ENCODE peak calls at places on chromosomes 5 and 9, in ten cellular contexts. U is HuH-7.5; O is endothelial cell; N is aorta; F is HS-5; D is C1 segment of cervical spinal cord; C is foreskin fibroblast; G is ELR; Y is sciatic nerve; B is activated naive CD8-positive, alpha-beta T cell treated with anti-CD3 and anti-CD28 coated beads, Interleukin-2, amount 50 U/mL, for 24 hours. Z is an unnamed sample.

GRCh38 chr9:130471411-130472183 is 26.8 kb downstream of the ASS1 start:
- DNase-seq in U (no peak), O (no peak), N (no peak), F (no peak), D (no peak), C (no peak), G (no peak), Y (no peak), B (no peak), Z (no peak)

GRCh38 chr9:131020388-131020787 is 11.4 kb downstream of the LAMC3 start:
- DNase-seq in U (no peak), O (no peak), N (no peak), F (peak), D (no peak), C (peak), G (peak), Y (no peak), B (no peak), Z (no peak)

GRCh38 chr5:32317056-32317455 is 4.3 kb upstream of the MTMR12 start:
- DNase-seq in U (no peak), O (no peak), N (no peak), F (no peak), D (no peak), C (no peak), G (no peak), Y (no peak), B (no peak), Z (no peak)

GRCh38 chr5:31465282-31465681 is 66.6 kb downstream of the DROSHA start:
- DNase-seq in U (no peak), O (no peak), N (no peak), F (no peak), D (no peak), C (no peak), G (no peak), Y (no peak), B (no peak), Z (no peak)

GRCh38 chr9:136014147-136014927 is 53.2 kb upstream of the UBAC1 start:
- DNase-seq in U (peak), O (no peak), N (peak), F (no peak), D (no peak), C (no peak), G (no peak), Y (peak), B (no peak), Z (peak)

GRCh38 chr5:148730272-148730954 is 76.1 kb upstream of the HTR4 start:
- DNase-seq in U (no peak), O (no peak), N (no peak), F (peak), D (no peak), C (peak), G (peak), Y (no peak), B (no peak), Z (no peak)

GRCh38 chr5:73354406-73354805 is 94.2 kb downstream of the FOXD1 start:
- DNase-seq in U (no peak), O (no peak), N (no peak), F (no peak), D (no peak), C (peak), G (no peak), Y (no peak), B (no peak), Z (no peak)

GRCh38 chr9:90132866-90133265 is 509.8 kb downstream of the DIRAS2 start:
- DNase-seq in U (no peak), O (no peak), N (no peak), F (no peak), D (no peak), C (no peak), G (no peak), Y (no peak), B (no peak), Z (no peak)

GRCh38 chr9:111925784-111926183 is 29.2 kb downstream of the UGCG start:
- DNase-seq in U (no peak), O (no peak), N (no peak), F (no peak), D (no peak), C (peak), G (no peak), Y (no peak), B (no peak), Z (no peak)

GRCh38 chr9:133944746-133945135 is 47.4 kb downstream of the VAV2 start:
- DNase-seq in U (no peak), O (no peak), N (peak), F (no peak), D (no peak), C (peak), G (peak), Y (no peak), B (no peak), Z (peak)

GRCh38 chr5:114780290-114780689 is 389.4 kb downstream of the TRIM36 start:
- DNase-seq in U (no peak), O (no peak), N (no peak), F (no peak), D (no peak), C (no peak), G (no peak), Y (no peak), B (no peak), Z (no peak)

GRCh38 chr9:134682026-134682425 is 40.4 kb downstream of the COL5A1 start:
- DNase-seq in U (no peak), O (no peak), N (peak), F (no peak), D (no peak), C (no peak), G (no peak), Y (no peak), B (no peak), Z (peak)

GRCh38 chr5:150053231-150053626 is 33.1 kb downstream of the CSF1R start:
- DNase-seq in U (no peak), O (no peak), N (no peak), F (no peak), D (no peak), C (peak), G (peak), Y (no peak), B (no peak), Z (no peak)

GRCh38 chr9:20512106-20512505 is 110.2 kb downstream of the MLLT3 start:
- DNase-seq in U (no peak), O (no peak), N (no peak), F (peak), D (no peak), C (peak), G (peak), Y (no peak), B (no peak), Z (no peak)

GRCh38 chr5:179803651-179804598 is 2.7 kb downstream of the MGAT4B start:
- DNase-seq in U (no peak), O (no peak), N (peak), F (no peak), D (no peak), C (peak), G (peak), Y (no peak), B (peak), Z (peak)

GRCh38 chr5:142086229-142086628 is 22.4 kb upstream of the NDFIP1 start:
- DNase-seq in U (no peak), O (no peak), N (no peak), F (no peak), D (no peak), C (no peak), G (no peak), Y (no peak), B (no peak), Z (no peak)

GRCh38 chr5:127562252-127562651 is 44.8 kb downstream of the PRRC1 start:
- DNase-seq in U (no peak), O (peak), N (no peak), F (no peak), D (no peak), C (peak), G (peak), Y (no peak), B (no peak), Z (no peak)

GRCh38 chr5:64958757-64959391 is 190.1 kb downstream of the CWC27 start:
- DNase-seq in U (no peak), O (no peak), N (no peak), F (no peak), D (no peak), C (peak), G (peak), Y (no peak), B (no peak), Z (no peak)

GRCh38 chr5:173777669-173778068 is 110.5 kb upstream of the CPEB4 start:
- DNase-seq in U (no peak), O (no peak), N (no peak), F (no peak), D (no peak), C (no peak), G (no peak), Y (no peak), B (no peak), Z (no peak)